ENCODE peak calls at places on chromosome 1, in six cellular contexts. Y, C, S, F, J and X are unnamed samples.

GRCh38 chr1:3502834-3503524 is 48.5 kb downstream of the ARHGEF16 start:
- DNase-seq in Y (no peak), C (no peak), S (no peak), F (no peak), J (no peak), X (no peak)

GRCh38 chr1:1985375-1986050 is 18.1 kb downstream of the CFAP74 start:
- DNase-seq in Y (no peak), C (no peak), S (no peak), F (no peak), J (no peak), X (no peak)

GRCh38 chr1:7516341-7516740 is 254.8 kb upstream of the VAMP3 start:
- DNase-seq in Y (no peak), C (no peak), S (no peak), F (peak; percentile 3), J (no peak), X (no peak)

GRCh38 chr1:76083189-76083588 is 8.6 kb downstream of the ST6GALNAC3 start:
- DNase-seq in Y (no peak), C (no peak), S (no peak), F (no peak), J (no peak), X (no peak)

GRCh38 chr1:20602851-20603450 is 14.1 kb downstream of the CDA start:
- DNase-seq in Y (no peak), C (no peak), S (no peak), F (no peak), J (no peak), X (no peak)

GRCh38 chr1:185432943-185433342 is 115.9 kb upstream of the IVNS1ABP start:
- DNase-seq in Y (no peak), C (no peak), S (no peak), F (no peak), J (no peak), X (no peak)

GRCh38 chr1:94322696-94323095 is 85.3 kb upstream of the ARHGAP29 start:
- DNase-seq in Y (no peak), C (peak; percentile 25), S (no peak), F (peak; percentile 84), J (no peak), X (no peak)

GRCh38 chr1:211656728-211657127 is 18.7 kb downstream of the NEK2 start:
- DNase-seq in Y (no peak), C (no peak), S (no peak), F (no peak), J (no peak), X (no peak)

GRCh38 chr1:147245586-147246021 is 3.1 kb downstream of the CHD1L start:
- DNase-seq in Y (no peak), C (no peak), S (peak; percentile 15), F (no peak), J (no peak), X (peak; percentile 68)

GRCh38 chr1:101444381-101444780 is 207.6 kb downstream of the S1PR1 start:
- DNase-seq in Y (no peak), C (no peak), S (no peak), F (no peak), J (no peak), X (no peak)

GRCh38 chr1:39896909-39897685 is 4.6 kb downstream of the MYCL start:
- DNase-seq in Y (no peak), C (no peak), S (no peak), F (no peak), J (no peak), X (no peak)

GRCh38 chr1:205275133-205275532 is 46.4 kb downstream of the NUAK2 start:
- DNase-seq in Y (no peak), C (no peak), S (no peak), F (no peak), J (no peak), X (no peak)
- TF ChIP-seq CTCF in Y (no peak), C (no peak), S (no peak), F (no peak), J (no peak), X (no peak)

GRCh38 chr1:159889821-159890252 is 10.1 kb downstream of the CFAP45 start:
- DNase-seq in Y (peak; percentile 94), C (no peak), S (peak; percentile 66), F (no peak), J (no peak), X (peak; percentile 91)
- TF ChIP-seq POLR2A in Y (no peak), C (no peak), S (no peak), F (no peak), J (no peak), X (no peak)

GRCh38 chr1:59690531-59690930 is 124.2 kb upstream of the HOOK1 start:
- DNase-seq in Y (no peak), C (no peak), S (no peak), F (no peak), J (no peak), X (no peak)

GRCh38 chr1:59691261-59691660 is 123.5 kb upstream of the HOOK1 start:
- DNase-seq in Y (no peak), C (no peak), S (no peak), F (no peak), J (no peak), X (no peak)

GRCh38 chr1:59687081-59687480 is 127.7 kb upstream of the HOOK1 start:
- DNase-seq in Y (no peak), C (no peak), S (no peak), F (no peak), J (no peak), X (no peak)

GRCh38 chr1:59689741-59690140 is 125.0 kb upstream of the HOOK1 start:
- DNase-seq in Y (no peak), C (no peak), S (no peak), F (no peak), J (no peak), X (no peak)

DNA sequence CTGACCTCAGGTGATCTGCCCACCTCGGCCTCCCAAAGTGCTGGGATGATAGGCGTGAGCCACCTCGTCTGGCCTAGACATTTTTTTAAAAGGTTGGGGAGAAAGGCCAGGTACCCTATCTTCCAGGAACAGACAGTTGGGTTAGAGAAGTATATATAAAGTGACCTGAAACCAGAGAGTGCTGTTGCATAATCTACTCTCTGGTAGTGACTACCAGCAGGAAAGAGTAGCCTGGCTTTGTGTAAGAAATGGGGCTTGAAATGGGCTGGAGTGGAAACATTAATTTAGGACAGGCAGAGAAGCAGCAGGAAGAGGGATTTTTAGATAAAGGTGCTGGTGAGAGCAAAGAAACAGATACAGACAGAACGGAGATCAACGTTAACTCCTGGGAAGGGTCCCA is 125.8 kb upstream of the HOOK1 start:
- DNase-seq in Y (no peak), C (no peak), S (no peak), F (no peak), J (no peak), X (peak; percentile 63)
- TF ChIP-seq MAX in Y (no peak), C (no peak), S (no peak), F (no peak), J (no peak), X (no peak)

GRCh38 chr1:156813750-156814570 is 2.7 kb downstream of the SH2D2A start:
- DNase-seq in Y (peak; percentile 51), C (peak; percentile 73), S (peak; percentile 86), F (peak; percentile 19), J (peak; percentile 68), X (peak; percentile 64)
- TF ChIP-seq CTCF in Y (peak; percentile 85), C (peak; percentile 59), S (peak; percentile 68), F (peak; percentile 57), J (peak; percentile 37), X (peak; percentile 30)

DNA sequence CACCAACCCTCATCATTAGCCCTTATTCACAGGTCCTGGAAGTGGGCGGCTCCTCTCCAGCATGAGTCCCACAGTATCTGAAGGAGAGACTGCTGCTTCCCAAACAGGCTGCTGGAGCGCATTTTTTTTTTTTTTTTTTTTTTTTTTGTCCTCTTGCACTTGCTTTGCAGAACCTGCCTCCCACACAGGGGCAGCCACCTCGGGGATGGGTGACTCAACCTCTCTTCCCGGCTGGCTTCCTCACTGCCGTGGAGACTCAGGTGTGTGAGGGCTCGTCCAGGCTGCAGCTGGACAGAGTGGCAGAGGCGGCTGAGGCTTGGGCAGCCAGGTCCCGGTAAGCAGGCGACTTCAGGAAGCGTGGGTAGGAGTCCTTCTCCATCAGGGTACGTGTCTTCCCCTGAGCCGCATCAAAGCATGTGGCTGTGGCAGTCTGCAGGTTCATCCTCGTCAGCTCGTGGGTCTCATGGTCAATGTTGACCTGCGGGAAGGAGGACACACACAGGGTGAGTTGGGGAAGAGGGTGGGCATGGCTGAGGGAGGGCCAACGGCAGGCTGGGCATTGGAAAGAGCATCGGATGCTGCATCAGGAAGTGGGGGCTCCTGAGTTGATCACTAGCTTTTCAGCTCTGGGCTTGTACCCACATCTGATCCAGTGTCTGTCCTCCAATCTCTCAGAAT is 4.0 kb downstream of the RGS16 start:
- DNase-seq in Y (no peak), C (no peak), S (no peak), F (no peak), J (no peak), X (no peak)
- TF ChIP-seq POLR2A in Y (no peak), C (no peak), S (no peak), F (no peak), J (no peak), X (no peak)

GRCh38 chr1:205927247-205927646 is 16.0 kb downstream of the SLC26A9 start:
- DNase-seq in Y (no peak), C (no peak), S (no peak), F (no peak), J (no peak), X (no peak)
- TF ChIP-seq MAX in Y (no peak), C (no peak), S (no peak), F (no peak), J (no peak), X (no peak)

GRCh38 chr1:235329139-235329808 is 904 bp downstream of the GGPS1 start:
- DNase-seq in Y (no peak), C (no peak), S (no peak), F (no peak), J (no peak), X (peak; percentile 70)
- TF ChIP-seq CTCF in Y (no peak), C (peak; percentile 7), S (peak; percentile 35), F (peak; percentile 5), J (peak; percentile 5), X (no peak)

GRCh38 chr1:37595440-37596181 is at the start of gene GNL2:
- DNase-seq in Y (peak; percentile 97), C (peak; percentile 94), S (peak; percentile 98), F (peak; percentile 92), J (peak; percentile 86), X (peak; percentile 96)
- TF ChIP-seq POLR2A in Y (peak; percentile 87), C (peak; percentile 90), S (peak; percentile 98), F (peak; percentile 57), J (no peak), X (peak; percentile 91)

DNA sequence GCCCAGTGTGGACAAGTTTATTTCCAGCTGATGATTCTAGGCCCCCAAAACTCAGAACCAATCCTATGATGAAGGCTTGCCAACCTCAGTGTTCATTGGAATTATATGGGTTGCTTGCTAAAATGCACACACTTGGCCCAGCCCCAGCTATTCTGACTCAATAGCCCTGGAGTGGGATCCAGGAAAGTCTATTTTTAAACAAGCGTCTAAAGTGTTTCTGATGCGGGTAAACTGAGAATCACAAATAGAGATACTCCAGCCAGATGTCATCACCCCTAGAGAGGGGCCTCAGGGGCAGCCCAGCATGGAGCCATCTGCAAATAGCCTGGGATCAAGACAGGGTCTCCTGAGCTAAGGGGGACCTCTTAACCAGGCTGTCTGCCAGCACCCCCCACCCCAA is 46.0 kb downstream of the PKP1 start:
- DNase-seq in Y (no peak), C (no peak), S (no peak), F (no peak), J (no peak), X (no peak)
- TF ChIP-seq MAX in Y (no peak), C (no peak), S (no peak), F (no peak), J (no peak), X (no peak)

DNA sequence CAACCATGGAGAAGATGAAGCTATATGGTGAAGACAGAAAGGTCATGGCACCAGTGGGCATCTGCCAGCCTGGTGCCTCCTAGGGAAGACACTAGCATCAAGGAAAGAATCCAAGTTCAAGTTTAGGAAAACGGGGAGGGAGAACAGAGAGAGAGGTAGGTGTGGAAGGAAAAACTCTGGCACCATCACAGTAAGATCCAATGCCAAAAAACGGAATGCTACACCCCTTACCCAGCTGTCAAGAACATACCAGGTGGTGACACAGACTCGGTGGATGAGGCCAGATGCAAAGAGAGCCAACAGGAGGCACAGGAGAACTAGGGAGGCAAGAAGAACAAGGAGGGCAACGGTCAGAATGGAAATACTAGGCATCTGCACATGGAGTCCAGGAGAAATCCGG is 3.6 kb downstream of the KRTCAP2 start:
- DNase-seq in Y (no peak), C (no peak), S (peak; percentile 0), F (no peak), J (no peak), X (no peak)
- TF ChIP-seq CTCF in Y (no peak), C (no peak), S (no peak), F (no peak), J (no peak), X (no peak)